ENCODE peak calls at places on chromosome 11, in eight cellular contexts. D is astrocyte of the cerebellum; J is NCI-H2171 treated with DMSO at 0.1 percent for 48 hours; W is spleen; K is fibroblast of the aortic adventitia; L is skeletal muscle cell; P is stimulated activated CD8-positive, alpha-beta memory T cell treated with anti-CD3 and anti-CD28 coated beads, Interleukin-7, amount 100 ng/mL, for 48 hours; X is stimulated activated CD4-positive, alpha-beta T cell treated with anti-CD3 and anti-CD28 coated beads, Interleukin-1b, Interleukin-23, amount 100 ng/mL, for 48 hours. Q is an unnamed sample.

GRCh38 chr11:126981635-126982034 is 18.9 kb downstream of the KIRREL3 start:
- DNase-seq in L (no peak), X (no peak), D (no peak), P (no peak), J (no peak), K (no peak), W (no peak), Q (no peak)

GRCh38 chr11:58592760-58593472 is 14.1 kb downstream of the ZFP91 start:
- DNase-seq in D (no peak), K (no peak), P (no peak), J (peak), X (peak), W (no peak), L (no peak), Q (no peak)

GRCh38 chr11:134476435-134477021 is 64.5 kb upstream of the B3GAT1 start:
- DNase-seq in P (no peak), W (no peak), J (no peak), L (no peak), X (no peak), K (no peak), D (no peak), Q (no peak)

GRCh38 chr11:6681949-6682348 is 1.2 kb downstream of the MRPL17 start:
- DNase-seq in J (no peak), K (no peak), W (no peak), X (no peak), D (no peak), L (no peak), P (no peak), Q (no peak)

GRCh38 chr11:127902405-127902804 is 685.0 kb downstream of the ETS1 start:
- DNase-seq in P (no peak), D (no peak), K (peak), J (no peak), X (no peak), W (no peak), L (no peak), Q (no peak)

GRCh38 chr11:116782728-116783127 is 5.1 kb downstream of the ZPR1 start:
- DNase-seq in X (no peak), L (no peak), W (no peak), D (no peak), K (peak), P (no peak), J (no peak), Q (no peak)

GRCh38 chr11:76805206-76805913 is 22.2 kb downstream of the TSKU start:
- DNase-seq in K (no peak), P (no peak), D (no peak), L (no peak), J (no peak), X (peak), W (peak), Q (no peak)

GRCh38 chr11:105609832-105610781 is at the start of gene GRIA4:
- DNase-seq in K (peak), X (peak), L (no peak), P (no peak), D (no peak), W (peak), J (no peak), Q (peak)

GRCh38 chr11:80980221-80980620 is 1539.4 kb upstream of the TENM4 start:
- DNase-seq in P (no peak), D (peak), K (peak), J (no peak), L (peak), X (no peak), W (no peak), Q (no peak)

GRCh38 chr11:126112547-126112946 is 49.9 kb upstream of the CDON start:
- DNase-seq in W (peak), J (no peak), X (no peak), K (peak), D (no peak), L (no peak), P (no peak), Q (no peak)

GRCh38 chr11:88183233-88183632 is 8.0 kb upstream of the RAB38 start:
- DNase-seq in L (no peak), K (no peak), J (no peak), D (no peak), X (no peak), P (no peak), W (no peak), Q (no peak)

GRCh38 chr11:115941481-115941993 is 437.3 kb upstream of the CADM1 start:
- DNase-seq in P (no peak), D (peak), L (peak), W (no peak), X (no peak), K (no peak), J (no peak), Q (peak)

Q was measured in brain pericyte.